ENCODE peak calls at places on chromosomes 4 and X, in eight cellular contexts. J is body of pancreas, Y is fibroblast of lung, W is HAP-1, L is esophagus squamous epithelium, X is adipocyte, U is lower leg skin, I is right atrium auricular region. M is an unnamed sample.

GRCh38 chr4:86730310-86730709 is 118.9 kb downstream of the SLC10A6 start:
- DNase-seq in J (no peak), Y (no peak), W (peak; percentile 7), L (no peak), X (no peak), U (no peak), I (no peak), M (no peak)

GRCh38 chr4:153465922-153466636 is at the start of gene TMEM131L:
- DNase-seq in J (peak; percentile 73), Y (peak; percentile 64), W (peak; percentile 81), L (peak; percentile 31), X (peak; percentile 86), U (peak; percentile 45), I (no peak), M (peak; percentile 80)

GRCh38 chrX:112931900-112932299 is 91.3 kb upstream of the AMOT start:
- DNase-seq in J (no peak), Y (no peak), W (no peak), L (no peak), X (no peak), U (no peak), I (no peak), M (no peak)

GRCh38 chrX:9650091-9650490 is 115.6 kb downstream of the GPR143 start:
- DNase-seq in J (no peak), Y (no peak), W (no peak), L (no peak), X (no peak), U (no peak), I (no peak), M (no peak)

GRCh38 chrX:3715921-3716320 is 2.5 kb upstream of the PRKX start:
- DNase-seq in J (no peak), Y (no peak), W (no peak), L (no peak), X (no peak), U (no peak), I (no peak), M (no peak)

GRCh38 chr4:173288698-173289350 is 45.3 kb downstream of the HMGB2 start:
- DNase-seq in J (no peak), Y (no peak), W (no peak), L (no peak), X (no peak), U (no peak), I (no peak), M (no peak)

GRCh38 chr4:184506527-184507121 is 32.3 kb upstream of the IRF2 start:
- DNase-seq in J (no peak), Y (no peak), W (no peak), L (peak; percentile 14), X (no peak), U (no peak), I (no peak), M (no peak)

GRCh38 chr4:173998471-173999144 is 284.9 kb downstream of the FBXO8 start:
- DNase-seq in J (no peak), Y (no peak), W (no peak), L (no peak), X (no peak), U (no peak), I (no peak), M (no peak)

GRCh38 chr4:154208424-154208823 is 283.2 kb downstream of the DCHS2 start:
- DNase-seq in J (no peak), Y (no peak), W (no peak), L (no peak), X (no peak), U (no peak), I (no peak), M (peak; percentile 6)

GRCh38 chr4:80484707-80485106 is 149.2 kb downstream of the CFAP299 start:
- DNase-seq in J (no peak), Y (no peak), W (no peak), L (no peak), X (peak; percentile 56), U (no peak), I (no peak), M (no peak)

GRCh38 chr4:35250771-35251170 is 993.5 kb downstream of the ARAP2 start:
- DNase-seq in J (no peak), Y (no peak), W (no peak), L (no peak), X (no peak), U (no peak), I (no peak), M (no peak)

GRCh38 chr4:31360786-31361185 is 640.6 kb downstream of the PCDH7 start:
- DNase-seq in J (no peak), Y (peak; percentile 77), W (no peak), L (no peak), X (peak; percentile 97), U (peak; percentile 28), I (no peak), M (no peak)

GRCh38 chr4:26208237-26208985 is 112.4 kb upstream of the RBPJ start:
- DNase-seq in J (no peak), Y (no peak), W (no peak), L (no peak), X (no peak), U (no peak), I (no peak), M (no peak)

GRCh38 chr4:243407-243806 is 61.9 kb downstream of the ZNF732 start:
- DNase-seq in J (no peak), Y (no peak), W (no peak), L (no peak), X (no peak), U (no peak), I (no peak), M (peak; percentile 75)

GRCh38 chrX:77668391-77669237 is 117.4 kb downstream of the ATRX start:
- DNase-seq in J (no peak), Y (peak; percentile 59), W (no peak), L (no peak), X (peak; percentile 23), U (no peak), I (no peak), M (no peak)

GRCh38 chr4:175035907-175036306 is 117.7 kb downstream of the ADAM29 start:
- DNase-seq in J (no peak), Y (peak; percentile 72), W (no peak), L (no peak), X (peak; percentile 48), U (no peak), I (no peak), M (no peak)

GRCh38 chrX:95949588-95949987 is 735.1 kb upstream of the DIAPH2 start:
- DNase-seq in J (no peak), Y (no peak), W (no peak), L (no peak), X (no peak), U (no peak), I (no peak), M (no peak)

GRCh38 chr4:150573534-150573933 is 8.4 kb upstream of the MAB21L2 start:
- DNase-seq in J (no peak), Y (peak; percentile 68), W (no peak), L (no peak), X (peak; percentile 67), U (no peak), I (no peak), M (no peak)

GRCh38 chr4:150574678-150575077 is 7.3 kb upstream of the MAB21L2 start:
- DNase-seq in J (no peak), Y (no peak), W (no peak), L (no peak), X (no peak), U (no peak), I (no peak), M (no peak)

GRCh38 chr4:150570123-150570522 is 11.8 kb upstream of the MAB21L2 start:
- DNase-seq in J (no peak), Y (no peak), W (no peak), L (no peak), X (peak; percentile 9), U (no peak), I (no peak), M (no peak)

GRCh38 chr4:150570862-150571261 is 11.1 kb upstream of the MAB21L2 start:
- DNase-seq in J (no peak), Y (no peak), W (no peak), L (no peak), X (no peak), U (no peak), I (no peak), M (no peak)

DNA sequence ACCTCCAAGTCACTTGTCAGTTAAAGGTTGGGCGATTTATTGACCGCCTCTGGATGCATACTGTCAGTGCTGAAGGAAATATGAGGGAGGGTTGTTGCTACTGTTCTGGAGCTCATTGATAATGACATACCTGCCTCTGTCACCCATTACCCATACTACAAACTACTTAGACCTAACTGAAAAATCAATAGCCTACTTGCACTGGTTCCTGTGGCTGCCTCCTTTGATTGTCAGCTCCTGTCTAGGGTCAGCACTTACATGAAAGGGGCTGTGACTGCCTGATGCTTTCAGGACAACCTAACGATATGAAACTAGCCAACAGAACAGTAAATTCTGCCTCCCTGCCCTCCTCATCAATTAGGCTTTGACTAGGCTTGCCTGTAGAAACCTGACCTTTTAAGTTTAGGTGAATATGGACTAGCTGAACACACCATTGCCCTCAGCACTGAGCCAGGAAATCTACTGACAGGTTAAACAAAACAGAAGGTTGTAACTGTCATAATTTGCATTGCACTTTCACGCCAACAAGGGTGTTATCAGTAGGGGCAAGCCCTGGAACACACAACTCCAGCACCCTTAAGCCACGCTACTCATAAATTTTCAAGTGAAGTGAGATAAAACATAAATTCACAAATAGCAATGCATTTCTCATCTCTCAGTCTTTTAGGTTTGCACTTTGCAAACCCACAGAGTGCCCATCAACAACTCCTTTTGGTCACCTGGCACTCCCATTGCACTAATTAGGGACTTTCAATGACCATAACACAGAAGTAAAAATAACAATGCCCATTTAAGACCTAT is 9.0 kb upstream of the MAB21L2 start:
- DNase-seq in J (no peak), Y (no peak), W (no peak), L (no peak), X (no peak), U (no peak), I (no peak), M (no peak)
- H3K4me3 ChIP-seq in J (no peak overlapping the region), Y (no peak overlapping the region), W (no peak overlapping the region), L (no peak overlapping the region), X (no peak overlapping the region), U (no peak overlapping the region), I (no peak overlapping the region), M (no peak overlapping the region)

GRCh38 chrX:53280316-53280702 is 1.1 kb downstream of the IQSEC2 start:
- DNase-seq in J (no peak), Y (no peak), W (no peak), L (no peak), X (no peak), U (no peak), I (no peak), M (no peak)
- H3K4me3 ChIP-seq in J (no peak overlapping the region), Y (peak overlapping the region; percentile 4), W (no peak overlapping the region), L (peak overlapping the region; percentile 64), X (peak overlapping the region; percentile 78), U (no peak overlapping the region), I (peak overlapping the region; percentile 47), M (no peak overlapping the region)

DNA sequence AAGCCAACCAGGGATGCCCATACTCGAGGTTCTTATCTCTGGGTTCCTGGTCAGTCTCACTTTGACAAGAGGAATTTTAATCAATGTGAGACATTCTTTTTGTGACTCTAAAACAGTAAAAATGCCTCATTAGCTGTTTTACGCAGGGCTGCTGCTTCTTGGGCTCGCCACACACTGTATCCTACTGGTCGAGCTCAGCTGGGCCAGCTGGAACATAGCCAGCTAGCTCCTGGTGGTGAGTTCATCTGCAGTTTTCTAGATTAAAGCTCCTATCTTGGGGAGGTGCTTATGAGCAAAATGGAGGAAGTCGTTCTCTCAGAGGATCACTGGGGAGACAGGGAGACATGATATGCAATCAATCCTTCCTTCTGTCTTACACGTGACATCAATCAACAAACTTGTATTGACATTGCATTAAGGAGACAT is 55.9 kb upstream of the LEF1 start:
- DNase-seq in J (peak; percentile 17), Y (peak; percentile 68), W (no peak), L (no peak), X (no peak), U (no peak), I (no peak), M (peak; percentile 31)
- H3K4me3 ChIP-seq in J (no peak overlapping the region), Y (no peak overlapping the region), W (no peak overlapping the region), L (no peak overlapping the region), X (no peak overlapping the region), U (no peak overlapping the region), I (no peak overlapping the region), M (no peak overlapping the region)

GRCh38 chr4:105710678-105711077 is 2.1 kb downstream of the GSTCD start:
- DNase-seq in J (no peak), Y (peak; percentile 2), W (peak; percentile 41), L (no peak), X (no peak), U (no peak), I (no peak), M (peak; percentile 88)
- H3K4me3 ChIP-seq in J (no peak overlapping the region), Y (no peak overlapping the region), W (peak overlapping the region; percentile 90), L (no peak overlapping the region), X (no peak overlapping the region), U (no peak overlapping the region), I (no peak overlapping the region), M (peak overlapping the region; percentile 85)

M was measured in SJCRH30.